ENCODE peak calls at places on chromosomes 13 and 19, in seven cellular contexts. T, E, M, S, L, Q and N are unnamed samples.

GRCh38 chr19:13961826-13962737 is 9.8 kb downstream of the DCAF15 start:
- DNase-seq in T (no peak), E (no peak), M (no peak), S (peak), L (no peak), Q (no peak), N (peak)

GRCh38 chr13:50261502-50261901 is 246.3 kb downstream of the KCNRG start:
- DNase-seq in T (no peak), E (no peak), M (no peak), S (no peak), L (no peak), Q (peak), N (no peak)

GRCh38 chr19:13717194-13717643 is 47.1 kb upstream of the MRI1 start:
- DNase-seq in T (no peak), E (no peak), M (no peak), S (no peak), L (no peak), Q (peak), N (peak)

GRCh38 chr19:55923556-55923955 is 8.6 kb downstream of the NLRP13 start:
- DNase-seq in T (no peak), E (no peak), M (no peak), S (no peak), L (no peak), Q (no peak), N (no peak)

GRCh38 chr19:58400916-58401824 is 5.7 kb downstream of the RNF225 start:
- DNase-seq in T (peak), E (peak), M (peak), S (peak), L (peak), Q (peak), N (peak)

GRCh38 chr19:32471811-32472210 is 66.2 kb downstream of the DPY19L3 start:
- DNase-seq in T (no peak), E (no peak), M (no peak), S (no peak), L (no peak), Q (no peak), N (no peak)

GRCh38 chr19:4909172-4909896 is at the start of gene UHRF1:
- DNase-seq in T (no peak), E (peak), M (no peak), S (peak), L (peak), Q (peak), N (peak)

GRCh38 chr13:85543144-85543543 is 256.1 kb downstream of the SLITRK6 start:
- DNase-seq in T (no peak), E (no peak), M (no peak), S (no peak), L (no peak), Q (no peak), N (peak)

GRCh38 chr13:80408270-80408669 is 67.3 kb upstream of the SPRY2 start:
- DNase-seq in T (no peak), E (no peak), M (no peak), S (peak), L (no peak), Q (peak), N (peak)

GRCh38 chr13:46546084-46546786 is 6.7 kb upstream of the LRCH1 start:
- DNase-seq in T (no peak), E (no peak), M (no peak), S (no peak), L (no peak), Q (peak), N (no peak)

GRCh38 chr13:99982021-99982740 is 597 bp downstream of the ZIC2 start:
- DNase-seq in T (no peak), E (no peak), M (no peak), S (peak), L (no peak), Q (peak), N (peak)

GRCh38 chr13:24133396-24133795 is 27.1 kb upstream of the SPATA13 start:
- DNase-seq in T (no peak), E (no peak), M (peak), S (no peak), L (no peak), Q (peak), N (no peak)

GRCh38 chr13:44801990-44802389 is 187.3 kb downstream of the NUFIP1 start:
- DNase-seq in T (no peak), E (no peak), M (no peak), S (no peak), L (no peak), Q (no peak), N (peak)

GRCh38 chr19:45641274-45642105 is 2.3 kb upstream of the EML2 start:
- DNase-seq in T (peak), E (peak), M (no peak), S (peak), L (no peak), Q (peak), N (peak)

GRCh38 chr13:93956416-93956815 is 523.1 kb downstream of the DCT start:
- DNase-seq in T (no peak), E (no peak), M (no peak), S (no peak), L (no peak), Q (no peak), N (no peak)

GRCh38 chr13:91719033-91719432 is 320.6 kb downstream of the GPC5 start:
- DNase-seq in T (no peak), E (no peak), M (no peak), S (no peak), L (no peak), Q (no peak), N (no peak)

GRCh38 chr13:20150561-20150960 is 10.3 kb downstream of the GJA3 start:
- DNase-seq in T (no peak), E (no peak), M (no peak), S (no peak), L (no peak), Q (no peak), N (no peak)

GRCh38 chr13:99119686-99120085 is 81.0 kb upstream of the UBAC2 start:
- DNase-seq in T (peak), E (no peak), M (no peak), S (no peak), L (no peak), Q (no peak), N (no peak)

GRCh38 chr19:34171539-34171876 is 796 bp upstream of the LSM14A start:
- DNase-seq in T (peak), E (no peak), M (no peak), S (no peak), L (no peak), Q (no peak), N (peak)